ENCODE peak calls at places on chromosomes 13 and 19, in six cellular contexts. E, U, V, F, J and X are unnamed samples.

GRCh38 chr19:44905437-44906160 is at the start of gene APOE:
- DNase-seq in E (no peak), F (peak; percentile 91), J (peak; percentile 91), U (no peak), V (no peak), X (no peak)

GRCh38 chr13:91399189-91400093 is 1.0 kb downstream of the GPC5 start:
- DNase-seq in E (no peak), V (no peak), U (peak; percentile 9), J (no peak), F (no peak), X (no peak)

GRCh38 chr19:2462635-2463421 is 6.1 kb upstream of the LMNB2 start:
- DNase-seq in V (peak; percentile 90), J (peak; percentile 98), F (peak; percentile 98), U (no peak), E (peak; percentile 50), X (no peak)

GRCh38 chr13:78816154-78816553 is 157.2 kb upstream of the OBI1 start:
- DNase-seq in U (no peak), J (no peak), V (no peak), E (no peak), F (no peak), X (no peak)

GRCh38 chr19:40661616-40662015 is 28.8 kb downstream of the NUMBL start:
- DNase-seq in J (no peak), F (no peak), E (no peak), V (no peak), U (no peak), X (no peak)

GRCh38 chr13:26656919-26657318 is 99.4 kb downstream of the WASF3 start:
- DNase-seq in J (peak; percentile 56), V (no peak), U (no peak), F (no peak), E (no peak), X (peak; percentile 18)

GRCh38 chr13:49669735-49670309 is 21.5 kb downstream of the EBPL start:
- DNase-seq in F (peak; percentile 72), E (no peak), U (peak; percentile 48), J (peak; percentile 78), V (peak; percentile 75), X (peak; percentile 46)

GRCh38 chr13:40993119-40993518 is 26.0 kb downstream of the ELF1 start:
- DNase-seq in V (peak; percentile 71), U (no peak), F (peak; percentile 44), J (peak; percentile 33), E (no peak), X (no peak)

GRCh38 chr13:99871249-99871898 is 100.2 kb downstream of the ZIC5 start:
- DNase-seq in U (no peak), E (no peak), V (no peak), F (no peak), J (no peak), X (no peak)

GRCh38 chr13:110108348-110109139 is 198.4 kb downstream of the COL4A1 start:
- DNase-seq in E (peak; percentile 50), F (peak; percentile 83), J (peak; percentile 94), U (peak; percentile 54), V (peak; percentile 75), X (peak; percentile 36)

GRCh38 chr19:31421856-31422255 is 72.6 kb upstream of the TSHZ3 start:
- DNase-seq in F (peak; percentile 34), V (no peak), U (no peak), J (no peak), E (no peak), X (no peak)

GRCh38 chr19:6481541-6482342 is at the start of gene DENND1C:
- DNase-seq in E (no peak), F (peak; percentile 61), V (peak; percentile 43), U (peak; percentile 84), J (no peak), X (peak; percentile 87)

GRCh38 chr13:89153941-89154340 is 1482.8 kb downstream of the SLITRK5 start:
- DNase-seq in J (no peak), V (no peak), F (no peak), E (no peak), U (no peak), X (no peak)

GRCh38 chr13:111270126-111270525 is 50.3 kb upstream of the TEX29 start:
- DNase-seq in J (no peak), F (no peak), U (no peak), V (no peak), E (no peak), X (no peak)

GRCh38 chr13:35789335-35790166 is 313.1 kb upstream of the MAB21L1 start:
- DNase-seq in U (peak; percentile 21), J (peak; percentile 63), E (no peak), V (no peak), F (no peak), X (peak; percentile 44)
- TF ChIP-seq CTCF in U (peak; percentile 32), J (peak; percentile 50), E (peak; percentile 48), V (peak; percentile 27), F (peak; percentile 72), X (peak; percentile 45)

DNA sequence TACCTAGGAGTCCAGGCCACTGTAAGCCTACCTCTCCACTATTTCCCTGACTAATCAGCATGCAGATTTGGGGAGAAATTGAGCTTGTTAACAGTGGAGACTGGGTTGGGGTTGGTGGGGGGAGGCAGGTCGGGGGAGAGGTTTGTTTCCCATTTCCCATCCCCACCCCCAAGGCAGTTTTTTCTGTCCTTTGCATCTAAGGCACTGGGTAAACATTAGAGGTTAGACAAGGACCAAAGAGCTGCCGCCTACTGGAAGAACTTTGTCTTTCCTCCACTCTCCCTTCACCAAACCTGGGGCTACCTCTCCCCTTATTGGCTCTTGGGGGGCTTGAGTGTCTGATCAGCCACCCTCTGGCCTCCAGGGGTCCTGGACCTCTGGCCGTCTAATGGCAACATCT is 953 bp downstream of the KCNN4 start:
- DNase-seq in E (no peak), U (peak; percentile 79), V (no peak), F (no peak), J (no peak), X (peak; percentile 60)
- TF ChIP-seq CTCF in E (no peak), U (peak; percentile 47), V (no peak), F (peak; percentile 23), J (peak; percentile 3), X (peak; percentile 41)

GRCh38 chr19:1383014-1383310 is 745 bp upstream of the NDUFS7 start:
- DNase-seq in U (no peak), E (no peak), J (no peak), V (no peak), F (no peak), X (no peak)

GRCh38 chr19:1382250-1382649 is 1.5 kb upstream of the NDUFS7 start:
- DNase-seq in V (no peak), F (no peak), E (no peak), J (no peak), U (no peak), X (no peak)

GRCh38 chr19:1384085-1384462 is 367 bp downstream of the NDUFS7 start:
- DNase-seq in J (no peak), F (peak; percentile 32), E (no peak), U (no peak), V (peak; percentile 7), X (no peak)

GRCh38 chr19:1384478-1385110 is 887 bp downstream of the NDUFS7 start:
- DNase-seq in E (no peak), F (no peak), J (no peak), U (no peak), V (no peak), X (no peak)

GRCh38 chr19:1383311-1384084 is at the start of gene NDUFS7:
- DNase-seq in E (peak; percentile 82), V (peak; percentile 93), F (peak; percentile 87), J (peak; percentile 96), U (peak; percentile 90), X (peak; percentile 97)
- TF ChIP-seq CTCF in E (no peak), V (peak; percentile 58), F (peak; percentile 26), J (peak; percentile 9), U (no peak), X (peak; percentile 15)

DNA sequence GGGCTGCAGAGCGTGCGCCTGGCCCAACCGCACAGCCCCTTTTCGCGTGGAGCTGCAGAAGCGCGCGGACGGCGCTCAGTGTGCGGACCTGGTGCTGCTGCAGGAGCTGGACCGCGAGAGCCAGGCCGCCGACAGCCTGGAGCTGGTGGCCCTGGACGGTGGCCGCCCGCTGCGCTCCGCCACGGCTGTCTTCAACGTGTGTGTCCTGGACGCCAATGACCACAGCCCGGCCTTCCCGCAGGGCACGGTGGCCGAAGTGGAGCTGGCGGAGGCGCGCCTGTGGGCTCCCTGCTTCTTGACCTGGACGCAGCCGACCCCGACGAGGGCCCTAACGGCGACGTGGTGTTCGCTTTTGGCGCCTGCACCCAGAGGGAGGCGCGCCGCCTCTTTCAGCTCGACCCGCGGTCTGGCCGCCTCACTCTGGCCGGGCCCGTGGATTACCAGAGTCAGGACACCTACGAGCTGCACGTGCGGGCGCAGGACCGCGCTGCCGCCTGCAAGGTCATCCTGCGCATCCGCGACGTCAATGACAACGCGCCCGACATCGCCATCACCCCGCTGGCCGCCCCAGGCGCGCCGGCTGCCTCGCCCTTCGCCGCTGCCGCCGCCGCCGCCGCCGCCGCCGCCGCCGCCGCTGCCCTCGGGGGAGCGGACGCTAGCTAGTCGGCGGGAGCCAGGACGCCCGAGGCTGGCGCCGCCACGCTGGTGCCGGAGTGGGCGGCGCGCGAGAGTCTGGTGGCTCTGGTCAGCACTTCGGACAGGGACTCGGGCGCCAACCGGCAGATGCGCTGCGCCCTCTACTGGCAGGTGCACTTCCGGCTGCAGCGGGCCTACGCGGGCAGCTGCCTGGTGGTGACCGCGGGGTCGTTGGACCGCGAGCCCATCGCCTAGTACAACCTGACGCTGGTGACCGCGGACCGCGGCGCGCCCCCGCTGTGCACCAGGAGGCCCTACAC is 172.2 kb downstream of the OLFM4 start:
- DNase-seq in F (peak; percentile 89), J (no peak), U (peak; percentile 37), V (peak; percentile 83), E (peak; percentile 69), X (no peak)
- TF ChIP-seq CTCF in F (peak; percentile 92), J (peak; percentile 22), U (no peak), V (peak; percentile 69), E (peak; percentile 81), X (peak; percentile 3)

GRCh38 chr19:46404884-46405658 is 8.3 kb downstream of the CCDC8 start:
- DNase-seq in J (peak; percentile 63), V (peak; percentile 73), U (peak; percentile 56), E (no peak), F (peak; percentile 78), X (no peak)
- TF ChIP-seq CTCF in J (no peak), V (peak; percentile 26), U (no peak), E (no peak), F (peak; percentile 55), X (no peak)

DNA sequence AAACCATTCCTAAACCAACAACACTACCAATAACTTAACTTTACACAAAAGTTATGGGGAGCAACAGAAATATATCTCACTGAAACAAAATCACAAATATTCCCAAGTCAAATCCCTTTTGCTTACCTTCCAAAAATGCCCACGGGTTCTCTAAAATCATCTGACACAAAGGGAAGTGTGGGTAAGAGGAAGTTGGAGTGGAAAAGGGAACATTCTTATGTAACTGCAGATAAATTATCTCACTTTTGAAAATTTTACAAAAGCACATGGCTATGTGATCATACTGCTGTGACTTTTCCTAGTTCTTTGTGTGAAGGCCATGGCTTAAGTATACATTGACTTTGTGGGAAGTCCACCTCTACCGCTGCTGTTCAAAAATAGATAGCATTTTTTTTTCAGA is 350.5 kb downstream of the GPC6 start:
- DNase-seq in V (no peak), F (no peak), J (no peak), U (no peak), E (no peak), X (no peak)
- TF ChIP-seq CTCF in V (no peak), F (no peak), J (no peak), U (no peak), E (no peak), X (no peak)

GRCh38 chr19:55777528-55777927 is 8.6 kb downstream of the RFPL4AL1 start:
- DNase-seq in V (peak; percentile 23), E (no peak), U (no peak), F (no peak), J (no peak), X (peak; percentile 9)
- TF ChIP-seq CTCF in V (peak; percentile 14), E (no peak), U (no peak), F (no peak), J (no peak), X (peak; percentile 21)